ENCODE peak calls at places on chromosome 7, in five cellular contexts. X is CD4-positive, alpha-beta T cell; V is body of pancreas; E is hypothalamus; N is HT-29. K is an unnamed sample.
A peak's percentile ranks its signal among the peaks of the same experiment; 100 is the strongest.

GRCh38 chr7:67754651-67755050 is 758.0 kb downstream of the TYW1 start:
- DNase-seq in X (no peak), V (no peak), E (no peak), N (no peak), K (no peak)

GRCh38 chr7:35268953-35269352 is 15.1 kb upstream of the TBX20 start:
- DNase-seq in X (no peak), V (no peak), E (no peak), N (no peak), K (no peak)

GRCh38 chr7:44796034-44796503 is 412 bp upstream of the PPIA start:
- DNase-seq in X (no peak), V (no peak), E (no peak), N (peak; percentile 86), K (no peak)

GRCh38 chr7:50415844-50416243 is 34.3 kb downstream of the FIGNL1 start:
- DNase-seq in X (no peak), V (no peak), E (no peak), N (no peak), K (no peak)

GRCh38 chr7:112020800-112021199 is 185.4 kb downstream of the DOCK4 start:
- DNase-seq in X (no peak), V (no peak), E (no peak), N (no peak), K (no peak)

GRCh38 chr7:140196361-140197217 is 19.8 kb upstream of the KDM7A start:
- DNase-seq in X (no peak), V (no peak), E (no peak), N (no peak), K (no peak)

GRCh38 chr7:44288811-44289340 is 36.5 kb downstream of the CAMK2B start:
- DNase-seq in X (peak; percentile 19), V (peak; percentile 6), E (no peak), N (no peak), K (no peak)

GRCh38 chr7:139078911-139079310 is 30.6 kb downstream of the ZC3HAV1 start:
- DNase-seq in X (no peak), V (no peak), E (no peak), N (no peak), K (no peak)

GRCh38 chr7:21429786-21430574 is 2.1 kb downstream of the SP4 start:
- DNase-seq in X (no peak), V (peak; percentile 36), E (no peak), N (no peak), K (no peak)

GRCh38 chr7:28570113-28570969 is 158.0 kb downstream of the CREB5 start:
- DNase-seq in X (no peak), V (no peak), E (no peak), N (no peak), K (no peak)

GRCh38 chr7:141785711-141786552 is 4.1 kb upstream of the TAS2R5 start:
- DNase-seq in X (no peak), V (peak; percentile 17), E (no peak), N (peak; percentile 82), K (peak; percentile 44)

GRCh38 chr7:158588085-158588877 is 658 bp upstream of the PTPRN2 start:
- DNase-seq in X (no peak), V (no peak), E (no peak), N (no peak), K (no peak)

GRCh38 chr7:149635561-149636329 is 137.6 kb downstream of the ZNF467 start:
- DNase-seq in X (no peak), V (no peak), E (no peak), N (peak; percentile 26), K (peak; percentile 83)

GRCh38 chr7:55538538-55538937 is 33.8 kb downstream of the VOPP1 start:
- DNase-seq in X (no peak), V (no peak), E (no peak), N (no peak), K (peak; percentile 81)

GRCh38 chr7:30799206-30799975 is 28.2 kb downstream of the MINDY4 start:
- DNase-seq in X (no peak), V (no peak), E (no peak), N (no peak), K (peak; percentile 94)

GRCh38 chr7:131040467-131040932 is 287.2 kb upstream of the MKLN1 start:
- DNase-seq in X (no peak), V (peak; percentile 63), E (no peak), N (peak; percentile 93), K (peak; percentile 64)

GRCh38 chr7:117281562-117281961 is 41.3 kb downstream of the WNT2 start:
- DNase-seq in X (no peak), V (no peak), E (no peak), N (no peak), K (peak; percentile 44)

GRCh38 chr7:138514044-138514443 is 54.0 kb downstream of the TRIM24 start:
- DNase-seq in X (no peak), V (no peak), E (no peak), N (no peak), K (no peak)

GRCh38 chr7:1758417-1758858 is 88.4 kb downstream of the ELFN1 start:
- DNase-seq in X (no peak), V (no peak), E (no peak), N (peak; percentile 60), K (peak; percentile 32)

K was measured in HT1080.